ENCODE peak calls at places on chromosomes 5 and 9, in ten cellular contexts. One of them, this sample, is unnamed.

GRCh38 chr9:128298535-128299482 is 22.7 kb downstream of the SWI5 start:
- DNase-seq in CD14-positive monocyte: no peak
- DNase-seq in HFFc6: no peak
- DNase-seq in IMR-90: no peak
- DNase-seq in tibial nerve: no peak
- DNase-seq in GM13977: no peak
- DNase-seq in endodermal cell: no peak
- DNase-seq in AG04450: no peak
- DNase-seq in choroid plexus epithelial cell: no peak
- DNase-seq in Panc1: no peak
- DNase-seq in this sample: no peak

GRCh38 chr9:109027176-109027575 is 13.9 kb upstream of the CTNNAL1 start:
- DNase-seq in IMR-90: peak
- DNase-seq in choroid plexus epithelial cell: no peak
- DNase-seq in GM13977: no peak
- DNase-seq in AG04450: no peak
- DNase-seq in CD14-positive monocyte: no peak
- DNase-seq in endodermal cell: no peak
- DNase-seq in Panc1: no peak
- DNase-seq in HFFc6: no peak
- DNase-seq in tibial nerve: no peak
- DNase-seq in this sample: peak

GRCh38 chr5:172452398-172453205 is 1.7 kb downstream of the SH3PXD2B start:
- DNase-seq in HFFc6: peak
- DNase-seq in GM13977: no peak
- DNase-seq in IMR-90: peak
- DNase-seq in CD14-positive monocyte: no peak
- DNase-seq in choroid plexus epithelial cell: peak
- DNase-seq in tibial nerve: no peak
- DNase-seq in endodermal cell: peak
- DNase-seq in AG04450: no peak
- DNase-seq in Panc1: no peak
- DNase-seq in this sample: peak

GRCh38 chr5:141877478-141878185 is 578 bp downstream of the PCDH1 start:
- DNase-seq in Panc1: no peak
- DNase-seq in CD14-positive monocyte: no peak
- DNase-seq in endodermal cell: peak
- DNase-seq in choroid plexus epithelial cell: no peak
- DNase-seq in AG04450: no peak
- DNase-seq in HFFc6: no peak
- DNase-seq in tibial nerve: no peak
- DNase-seq in GM13977: no peak
- DNase-seq in IMR-90: no peak
- DNase-seq in this sample: peak

GRCh38 chr5:103522586-103522985 is 40.0 kb downstream of the NUDT12 start:
- DNase-seq in IMR-90: no peak
- DNase-seq in HFFc6: no peak
- DNase-seq in tibial nerve: no peak
- DNase-seq in Panc1: no peak
- DNase-seq in endodermal cell: no peak
- DNase-seq in GM13977: no peak
- DNase-seq in choroid plexus epithelial cell: peak
- DNase-seq in CD14-positive monocyte: no peak
- DNase-seq in AG04450: no peak
- DNase-seq in this sample: no peak

GRCh38 chr9:76887003-76887821 is 18.7 kb downstream of the PRUNE2 start:
- DNase-seq in GM13977: no peak
- DNase-seq in AG04450: no peak
- DNase-seq in tibial nerve: no peak
- DNase-seq in choroid plexus epithelial cell: no peak
- DNase-seq in HFFc6: no peak
- DNase-seq in endodermal cell: no peak
- DNase-seq in IMR-90: no peak
- DNase-seq in CD14-positive monocyte: no peak
- DNase-seq in Panc1: no peak
- DNase-seq in this sample: no peak

GRCh38 chr9:126505697-126506346 is 107.9 kb upstream of the LMX1B start:
- DNase-seq in choroid plexus epithelial cell: no peak
- DNase-seq in endodermal cell: no peak
- DNase-seq in tibial nerve: no peak
- DNase-seq in IMR-90: no peak
- DNase-seq in GM13977: no peak
- DNase-seq in Panc1: no peak
- DNase-seq in HFFc6: no peak
- DNase-seq in CD14-positive monocyte: no peak
- DNase-seq in AG04450: no peak
- DNase-seq in this sample: no peak

GRCh38 chr9:130142635-130143034 is 29.6 kb upstream of the NCS1 start:
- DNase-seq in AG04450: no peak
- DNase-seq in Panc1: no peak
- DNase-seq in GM13977: no peak
- DNase-seq in CD14-positive monocyte: no peak
- DNase-seq in choroid plexus epithelial cell: no peak
- DNase-seq in HFFc6: no peak
- DNase-seq in IMR-90: no peak
- DNase-seq in tibial nerve: no peak
- DNase-seq in endodermal cell: no peak
- DNase-seq in this sample: no peak

GRCh38 chr9:137829260-137829996 is 48.2 kb upstream of the CACNA1B start:
- DNase-seq in endodermal cell: no peak
- DNase-seq in CD14-positive monocyte: no peak
- DNase-seq in GM13977: no peak
- DNase-seq in tibial nerve: no peak
- DNase-seq in IMR-90: no peak
- DNase-seq in Panc1: no peak
- DNase-seq in choroid plexus epithelial cell: no peak
- DNase-seq in HFFc6: no peak
- DNase-seq in AG04450: no peak
- DNase-seq in this sample: no peak

GRCh38 chr5:67375606-67376005 is 179.0 kb upstream of the CD180 start:
- DNase-seq in GM13977: no peak
- DNase-seq in AG04450: no peak
- DNase-seq in tibial nerve: no peak
- DNase-seq in choroid plexus epithelial cell: no peak
- DNase-seq in CD14-positive monocyte: no peak
- DNase-seq in IMR-90: no peak
- DNase-seq in HFFc6: no peak
- DNase-seq in Panc1: no peak
- DNase-seq in endodermal cell: no peak
- DNase-seq in this sample: no peak

GRCh38 chr5:79845448-79846197 is 145.4 kb downstream of the MTX3 start:
- DNase-seq in AG04450: peak
- DNase-seq in HFFc6: peak
- DNase-seq in IMR-90: peak
- DNase-seq in endodermal cell: peak
- DNase-seq in choroid plexus epithelial cell: peak
- DNase-seq in GM13977: no peak
- DNase-seq in Panc1: no peak
- DNase-seq in tibial nerve: no peak
- DNase-seq in CD14-positive monocyte: no peak
- DNase-seq in this sample: peak

GRCh38 chr9:18362901-18363685 is 110.9 kb upstream of the ADAMTSL1 start:
- DNase-seq in Panc1: no peak
- DNase-seq in choroid plexus epithelial cell: peak
- DNase-seq in CD14-positive monocyte: no peak
- DNase-seq in GM13977: peak
- DNase-seq in tibial nerve: no peak
- DNase-seq in endodermal cell: no peak
- DNase-seq in AG04450: peak
- DNase-seq in HFFc6: peak
- DNase-seq in IMR-90: peak
- DNase-seq in this sample: peak

GRCh38 chr9:83441390-83441789 is 96.8 kb downstream of the FRMD3 start:
- DNase-seq in Panc1: no peak
- DNase-seq in AG04450: no peak
- DNase-seq in endodermal cell: no peak
- DNase-seq in choroid plexus epithelial cell: no peak
- DNase-seq in tibial nerve: no peak
- DNase-seq in HFFc6: no peak
- DNase-seq in CD14-positive monocyte: no peak
- DNase-seq in IMR-90: no peak
- DNase-seq in GM13977: no peak
- DNase-seq in this sample: peak

GRCh38 chr5:159850192-159850573 is 66.1 kb upstream of the ADRA1B start:
- DNase-seq in choroid plexus epithelial cell: peak
- DNase-seq in GM13977: no peak
- DNase-seq in tibial nerve: no peak
- DNase-seq in Panc1: no peak
- DNase-seq in IMR-90: peak
- DNase-seq in AG04450: peak
- DNase-seq in HFFc6: peak
- DNase-seq in endodermal cell: no peak
- DNase-seq in CD14-positive monocyte: no peak
- DNase-seq in this sample: peak

GRCh38 chr9:121563881-121564460 is 64.3 kb upstream of the GGTA1 start:
- DNase-seq in CD14-positive monocyte: no peak
- DNase-seq in AG04450: no peak
- DNase-seq in choroid plexus epithelial cell: no peak
- DNase-seq in Panc1: no peak
- DNase-seq in IMR-90: no peak
- DNase-seq in GM13977: no peak
- DNase-seq in tibial nerve: no peak
- DNase-seq in HFFc6: no peak
- DNase-seq in endodermal cell: no peak
- DNase-seq in this sample: no peak

GRCh38 chr5:147510885-147511284 is 1.0 kb upstream of the DPYSL3 start:
- DNase-seq in IMR-90: no peak
- DNase-seq in HFFc6: no peak
- DNase-seq in AG04450: no peak
- DNase-seq in endodermal cell: no peak
- DNase-seq in Panc1: no peak
- DNase-seq in CD14-positive monocyte: no peak
- DNase-seq in GM13977: no peak
- DNase-seq in tibial nerve: no peak
- DNase-seq in choroid plexus epithelial cell: no peak
- DNase-seq in this sample: no peak

GRCh38 chr9:120344230-120344629 is 235.7 kb downstream of the CDK5RAP2 start:
- DNase-seq in HFFc6: peak
- DNase-seq in AG04450: peak
- DNase-seq in GM13977: no peak
- DNase-seq in choroid plexus epithelial cell: peak
- DNase-seq in IMR-90: peak
- DNase-seq in Panc1: no peak
- DNase-seq in endodermal cell: no peak
- DNase-seq in tibial nerve: no peak
- DNase-seq in CD14-positive monocyte: no peak
- DNase-seq in this sample: peak

GRCh38 chr9:91714020-91714721 is 235.9 kb downstream of the ROR2 start:
- DNase-seq in CD14-positive monocyte: no peak
- DNase-seq in GM13977: no peak
- DNase-seq in Panc1: no peak
- DNase-seq in choroid plexus epithelial cell: peak
- DNase-seq in IMR-90: peak
- DNase-seq in endodermal cell: peak
- DNase-seq in HFFc6: no peak
- DNase-seq in tibial nerve: no peak
- DNase-seq in AG04450: peak
- DNase-seq in this sample: peak

GRCh38 chr5:3197699-3198098 is 397.9 kb upstream of the IRX1 start:
- DNase-seq in Panc1: no peak
- DNase-seq in tibial nerve: no peak
- DNase-seq in CD14-positive monocyte: no peak
- DNase-seq in IMR-90: no peak
- DNase-seq in AG04450: no peak
- DNase-seq in choroid plexus epithelial cell: no peak
- DNase-seq in HFFc6: no peak
- DNase-seq in endodermal cell: peak
- DNase-seq in GM13977: no peak
- DNase-seq in this sample: no peak
- TF ChIP-seq CTCF in Panc1: no peak
- TF ChIP-seq CTCF in tibial nerve: no peak
- TF ChIP-seq CTCF in CD14-positive monocyte: no peak
- TF ChIP-seq CTCF in IMR-90: no peak
- TF ChIP-seq CTCF in AG04450: no peak
- TF ChIP-seq CTCF in choroid plexus epithelial cell: no peak
- TF ChIP-seq CTCF in HFFc6: no peak
- TF ChIP-seq CTCF in endodermal cell: peak
- TF ChIP-seq CTCF in GM13977: no peak
- TF ChIP-seq CTCF in this sample: no peak

DNA sequence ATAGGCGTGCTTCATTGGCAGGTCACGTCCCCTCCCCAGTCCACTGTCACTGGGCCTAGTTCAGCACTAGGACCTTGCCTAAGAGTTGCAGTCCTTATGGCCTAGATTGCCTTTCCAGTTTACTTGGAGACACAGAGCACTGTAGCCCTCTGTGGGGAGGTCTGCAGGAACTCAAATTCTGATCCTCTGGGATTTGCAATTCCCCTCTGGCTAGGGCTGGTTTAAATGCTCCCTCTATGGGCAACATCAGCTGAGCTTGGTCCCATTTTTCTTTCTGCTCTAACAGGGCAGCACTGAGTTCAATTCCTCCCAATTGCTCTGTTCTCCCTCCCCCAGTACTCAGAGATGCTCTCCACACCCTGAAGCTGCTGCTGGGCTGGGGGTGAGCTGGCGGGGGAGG is 358.2 kb downstream of the HTR1A start:
- DNase-seq in endodermal cell: peak
- DNase-seq in tibial nerve: no peak
- DNase-seq in HFFc6: no peak
- DNase-seq in GM13977: no peak
- DNase-seq in choroid plexus epithelial cell: no peak
- DNase-seq in Panc1: no peak
- DNase-seq in CD14-positive monocyte: no peak
- DNase-seq in IMR-90: no peak
- DNase-seq in AG04450: no peak
- DNase-seq in this sample: no peak
- TF ChIP-seq CTCF in endodermal cell: no peak
- TF ChIP-seq CTCF in tibial nerve: no peak
- TF ChIP-seq CTCF in HFFc6: no peak
- TF ChIP-seq CTCF in GM13977: no peak
- TF ChIP-seq CTCF in choroid plexus epithelial cell: no peak
- TF ChIP-seq CTCF in Panc1: no peak
- TF ChIP-seq CTCF in CD14-positive monocyte: no peak
- TF ChIP-seq CTCF in IMR-90: no peak
- TF ChIP-seq CTCF in AG04450: no peak
- TF ChIP-seq CTCF in this sample: no peak

GRCh38 chr5:14141764-14142163 is 1.4 kb upstream of the TRIO start:
- DNase-seq in tibial nerve: no peak
- DNase-seq in IMR-90: no peak
- DNase-seq in Panc1: no peak
- DNase-seq in HFFc6: no peak
- DNase-seq in CD14-positive monocyte: no peak
- DNase-seq in choroid plexus epithelial cell: no peak
- DNase-seq in GM13977: no peak
- DNase-seq in AG04450: no peak
- DNase-seq in endodermal cell: no peak
- DNase-seq in this sample: no peak
- TF ChIP-seq CTCF in tibial nerve: no peak
- TF ChIP-seq CTCF in IMR-90: no peak
- TF ChIP-seq CTCF in Panc1: no peak
- TF ChIP-seq CTCF in HFFc6: peak
- TF ChIP-seq CTCF in CD14-positive monocyte: no peak
- TF ChIP-seq CTCF in choroid plexus epithelial cell: peak
- TF ChIP-seq CTCF in GM13977: no peak
- TF ChIP-seq CTCF in AG04450: no peak
- TF ChIP-seq CTCF in endodermal cell: peak
- TF ChIP-seq CTCF in this sample: peak

DNA sequence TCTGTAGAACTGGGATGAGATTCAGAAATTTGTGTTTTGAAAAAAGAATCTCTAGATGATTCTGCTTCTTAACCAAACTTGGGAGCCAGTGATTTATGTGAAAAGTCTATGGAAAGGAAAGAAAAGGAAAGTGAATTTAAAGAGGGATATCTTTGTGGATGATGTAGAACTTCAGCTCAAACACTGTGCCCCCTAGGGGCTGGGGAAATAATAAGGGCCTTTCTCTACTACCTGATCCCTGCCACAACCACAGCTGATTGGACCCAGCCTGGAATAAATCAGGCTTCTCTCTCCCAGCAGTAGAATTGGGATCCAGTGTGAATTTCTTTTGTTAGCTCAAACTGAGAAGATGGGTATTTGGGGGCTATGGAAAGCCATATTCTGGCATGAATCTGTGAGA is 155.0 kb downstream of the PRELID2 start:
- DNase-seq in endodermal cell: peak
- DNase-seq in Panc1: no peak
- DNase-seq in IMR-90: no peak
- DNase-seq in choroid plexus epithelial cell: peak
- DNase-seq in HFFc6: no peak
- DNase-seq in CD14-positive monocyte: no peak
- DNase-seq in tibial nerve: no peak
- DNase-seq in GM13977: no peak
- DNase-seq in AG04450: no peak
- DNase-seq in this sample: no peak
- TF ChIP-seq CTCF in endodermal cell: peak
- TF ChIP-seq CTCF in Panc1: peak
- TF ChIP-seq CTCF in IMR-90: no peak
- TF ChIP-seq CTCF in choroid plexus epithelial cell: peak
- TF ChIP-seq CTCF in HFFc6: peak
- TF ChIP-seq CTCF in CD14-positive monocyte: peak
- TF ChIP-seq CTCF in tibial nerve: no peak
- TF ChIP-seq CTCF in GM13977: peak
- TF ChIP-seq CTCF in AG04450: peak
- TF ChIP-seq CTCF in this sample: peak